ENCODE peak calls at places on chromosomes 6 and 20, in four cellular contexts. I is IMR-90, B is K562, Y is neuronal stem cell. W is an unnamed sample. For H3K9me3, the result is how much of the 10 kb centered on the place peaks cover.

GRCh38 chr20:48877299-48877698 is 44.2 kb upstream of the ARFGEF2 start:
- DNase-seq in I (no peak), B (no peak), Y (no peak), W (peak)

GRCh38 chr6:156396791-156397418 is 380.3 kb upstream of the ARID1B start:
- DNase-seq in I (no peak), B (no peak), Y (no peak), W (no peak)

GRCh38 chr6:96766769-96767168 is 70.5 kb downstream of the GPR63 start:
- DNase-seq in I (no peak), B (no peak), Y (no peak), W (no peak)

GRCh38 chr20:1801551-1801950 is 93.7 kb upstream of the SIRPA start:
- DNase-seq in I (no peak), B (no peak), Y (no peak), W (no peak)

GRCh38 chr6:136737343-136738177 is 54.7 kb downstream of the MAP3K5 start:
- DNase-seq in I (peak), B (peak), Y (no peak), W (peak)

GRCh38 chr20:18055261-18055660 is 2.5 kb downstream of the OVOL2 start:
- DNase-seq in I (no peak), B (no peak), Y (no peak), W (no peak)

GRCh38 chr6:40352527-40353170 is 234.5 kb downstream of the LRFN2 start:
- DNase-seq in I (no peak), B (no peak), Y (no peak), W (no peak)

GRCh38 chr20:25248501-25249172 is 752 bp downstream of the PYGB start:
- DNase-seq in I (peak), B (peak), Y (peak), W (no peak)

GRCh38 chr6:99852031-99852430 is 142.0 kb downstream of the MCHR2 start:
- DNase-seq in I (no peak), B (no peak), Y (no peak), W (no peak)

GRCh38 chr6:74357329-74357728 is 661.3 kb downstream of the CD109 start:
- DNase-seq in I (peak), B (no peak), Y (no peak), W (no peak)

GRCh38 chr6:118768441-118768840 is 117.0 kb upstream of the CEP85L start:
- DNase-seq in I (no peak), B (no peak), Y (no peak), W (no peak)
- H3K27ac ChIP-seq in I (no peak), B (no peak), Y (no peak), W (no peak)

DNA sequence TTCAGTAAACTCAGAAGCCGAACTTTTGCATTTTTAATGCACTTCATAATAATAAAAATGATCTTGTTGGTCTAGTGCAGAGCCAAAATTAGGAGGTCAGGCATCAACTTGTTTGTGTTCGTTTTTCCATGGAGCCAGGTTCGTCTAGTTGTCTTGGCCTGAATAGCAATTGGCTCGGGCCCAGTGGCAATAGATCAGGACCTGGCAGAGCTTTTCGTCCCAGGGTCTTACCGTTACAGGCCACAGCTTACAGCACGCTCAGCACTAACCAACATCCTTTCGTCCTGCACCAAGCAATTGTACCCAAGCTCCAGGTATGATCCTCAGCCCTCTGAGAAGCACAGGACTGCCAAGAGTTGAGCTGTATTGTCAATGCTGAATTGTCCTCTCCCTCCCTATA is 240.5 kb upstream of the PLN start:
- DNase-seq in I (no peak), B (no peak), Y (no peak), W (no peak)
- H2AFZ ChIP-seq in I (peak), B (no peak), Y (no peak), W (no peak)

GRCh38 chr20:43334080-43334479 is 123.6 kb upstream of the SRSF6 start:
- DNase-seq in I (no peak), B (no peak), Y (no peak), W (no peak)
- H3K9me3 ChIP-seq in I (under half), B (under half), Y (under half), W (under half)

GRCh38 chr6:27797960-27798359 is 114.2 kb downstream of the OR2B2 start:
- DNase-seq in I (no peak), B (no peak), Y (no peak), W (no peak)

GRCh38 chr6:27791182-27791939 is 120.8 kb downstream of the OR2B2 start:
- DNase-seq in I (peak), B (peak), Y (peak), W (peak)

DNA sequence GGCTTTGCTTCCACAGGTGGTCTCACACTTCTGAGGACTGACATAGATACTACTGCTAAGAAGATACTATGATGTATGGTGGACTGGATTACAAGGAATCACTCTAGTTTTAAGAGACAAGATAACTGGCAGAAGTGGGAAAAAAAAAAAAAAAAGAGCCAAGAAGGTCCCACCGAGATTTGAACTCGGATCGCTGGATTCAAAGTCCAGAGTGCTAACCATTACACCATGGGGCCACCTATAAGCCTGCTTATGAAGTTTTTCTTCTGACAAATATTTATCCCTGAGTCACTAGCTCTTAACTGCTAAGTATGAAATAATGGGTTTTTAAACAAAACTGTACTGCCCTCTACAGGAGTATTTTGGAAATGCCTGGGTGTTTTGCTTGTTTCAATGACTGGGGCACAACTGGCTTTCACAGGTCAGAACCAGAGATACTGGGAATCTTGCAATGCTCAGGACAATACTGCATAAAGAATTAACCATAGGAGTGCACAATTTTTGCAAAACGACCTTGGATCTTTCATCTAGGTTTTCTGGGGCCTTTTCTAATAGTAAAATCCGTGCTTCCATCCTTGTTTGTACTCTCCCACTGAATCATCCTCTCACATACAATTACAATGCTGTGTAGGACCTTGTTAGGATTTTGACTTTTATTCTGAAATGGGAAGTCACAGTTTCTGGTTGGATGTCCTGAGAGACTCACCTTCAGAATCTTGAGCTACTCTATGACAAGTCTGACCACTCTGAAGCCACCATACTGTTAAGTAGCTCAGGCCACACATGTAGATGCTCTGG is 116.3 kb downstream of the OR2B2 start:
- DNase-seq in I (peak), B (peak), Y (peak), W (peak)
- H3K27ac ChIP-seq in I (no peak), B (peak), Y (no peak), W (no peak)

GRCh38 chr6:56047931-56048520 is 172.6 kb upstream of the BMP5 start:
- DNase-seq in I (no peak), B (no peak), Y (no peak), W (no peak)
- H2AFZ ChIP-seq in I (no peak), B (no peak), Y (peak), W (no peak)

GRCh38 chr20:45735988-45736387 is 13.8 kb downstream of the SPINT4 start:
- DNase-seq in I (no peak), B (no peak), Y (no peak), W (no peak)

GRCh38 chr20:45735552-45735951 is 13.4 kb downstream of the SPINT4 start:
- DNase-seq in I (no peak), B (no peak), Y (no peak), W (no peak)

GRCh38 chr20:45727044-45727443 is 4.9 kb downstream of the SPINT4 start:
- DNase-seq in I (no peak), B (no peak), Y (no peak), W (peak)

GRCh38 chr20:45732199-45732598 is 10.1 kb downstream of the SPINT4 start:
- DNase-seq in I (no peak), B (no peak), Y (no peak), W (no peak)
- H3K9me3 ChIP-seq in I (under half), B (under half), Y (under half), W (under half)